ENCODE peak calls at places on chromosomes 2 and 18, in five cellular contexts. S is stimulated activated CD4-positive, alpha-beta T cell treated with anti-CD3 and anti-CD28 coated beads, Interleukin-12 subunit alpha, Interleukin-12 subunit beta, amount 100 ng/mL, for 4 hours; T is right cardiac atrium; J is activated T-helper 1 cell treated with anti-CD3 and anti-CD28 coated beads, Interleukin-2, amount 50 U/mL, for 16 hours; U is type B pancreatic cell. B is an unnamed sample.

GRCh38 chr2:109437325-109438090 is 176.3 kb downstream of the SEPTIN10 start:
- DNase-seq in S (no peak), U (no peak), T (peak), J (no peak), B (no peak)

GRCh38 chr2:112055833-112056625 is 960 bp downstream of the TMEM87B start:
- DNase-seq in J (peak), U (no peak), S (peak), T (peak), B (peak)

GRCh38 chr2:135607561-135607960 is 76.3 kb downstream of the R3HDM1 start:
- DNase-seq in J (no peak), S (no peak), T (no peak), U (no peak), B (no peak)

GRCh38 chr2:221981918-221982317 is 316.9 kb downstream of the PAX3 start:
- DNase-seq in J (no peak), S (no peak), U (no peak), T (no peak), B (no peak)

GRCh38 chr2:219032051-219032745 is 9.1 kb downstream of the CFAP65 start:
- DNase-seq in J (no peak), S (no peak), U (no peak), T (no peak), B (no peak)

GRCh38 chr2:225367482-225367881 is 32.0 kb upstream of the NYAP2 start:
- DNase-seq in U (no peak), S (no peak), T (no peak), J (no peak), B (no peak)

GRCh38 chr18:12839526-12840196 is 44.4 kb downstream of the PTPN2 start:
- DNase-seq in U (no peak), J (no peak), S (no peak), T (no peak), B (no peak)

GRCh38 chr18:51668632-51669031 is 471.2 kb upstream of the MEX3C start:
- DNase-seq in S (no peak), U (no peak), T (no peak), J (no peak), B (no peak)

GRCh38 chr2:564471-565181 is 112.6 kb downstream of the TMEM18 start:
- DNase-seq in T (no peak), S (no peak), U (no peak), J (no peak), B (no peak)

GRCh38 chr2:98833172-98833916 is 102.4 kb upstream of the MGAT4A start:
- DNase-seq in S (no peak), T (peak), U (no peak), J (no peak), B (no peak)

GRCh38 chr2:60029248-60029883 is 524.1 kb downstream of the BCL11A start:
- DNase-seq in T (no peak), U (no peak), J (no peak), S (no peak), B (no peak)

GRCh38 chr2:221958224-221958623 is 340.6 kb downstream of the PAX3 start:
- DNase-seq in J (no peak), S (no peak), T (no peak), U (no peak), B (no peak)